ENCODE peak calls at places on chromosome X, in four cellular contexts. R is hepatocyte, A is MM.1S, J is PC-3. T is an unnamed sample.

GRCh38 chrX:150450519-150451177 is 87.5 kb downstream of the MAMLD1 start:
- DNase-seq in A (no peak), R (no peak), J (no peak), T (no peak)

GRCh38 chrX:97616883-97617510 is 733.3 kb downstream of the RPA4 start:
- DNase-seq in R (peak; percentile 44), J (peak; percentile 82), A (peak; percentile 79), T (peak; percentile 72)

GRCh38 chrX:11867610-11868345 is 109.7 kb downstream of the MSL3 start:
- DNase-seq in J (no peak), R (no peak), A (no peak), T (no peak)

GRCh38 chrX:68750316-68750715 is 78.5 kb upstream of the EFNB1 start:
- DNase-seq in R (no peak), A (no peak), J (no peak), T (no peak)

GRCh38 chrX:120334137-120334536 is 22.9 kb upstream of the TMEM255A start:
- DNase-seq in R (no peak), J (no peak), A (no peak), T (no peak)

GRCh38 chrX:56029188-56029587 is 203.0 kb upstream of the KLF8 start:
- DNase-seq in J (peak; percentile 1), R (no peak), A (no peak), T (no peak)

GRCh38 chrX:12319012-12319519 is 180.8 kb downstream of the FRMPD4 start:
- DNase-seq in J (peak; percentile 32), R (no peak), A (no peak), T (no peak)

GRCh38 chrX:24672701-24673190 is 21.0 kb upstream of the POLA1 start:
- DNase-seq in A (no peak), R (peak; percentile 69), J (no peak), T (no peak)

GRCh38 chrX:15233416-15234015 is 36.4 kb downstream of the ASB9 start:
- DNase-seq in J (peak; percentile 56), A (no peak), R (no peak), T (peak; percentile 45)

GRCh38 chrX:31931225-31931624 is 859.4 kb upstream of the FTHL17 start:
- DNase-seq in J (no peak), R (no peak), A (no peak), T (peak; percentile 0)

GRCh38 chrX:113977887-113978286 is 606.0 kb upstream of the HTR2C start:
- DNase-seq in R (no peak), J (no peak), A (no peak), T (no peak)

GRCh38 chrX:133813991-133814390 is 171.4 kb downstream of the GPC3 start:
- DNase-seq in A (no peak), R (no peak), J (no peak), T (no peak)

GRCh38 chrX:134240209-134240608 is 3.2 kb downstream of the CCDC160 start:
- DNase-seq in A (no peak), J (no peak), R (no peak), T (no peak)

DNA sequence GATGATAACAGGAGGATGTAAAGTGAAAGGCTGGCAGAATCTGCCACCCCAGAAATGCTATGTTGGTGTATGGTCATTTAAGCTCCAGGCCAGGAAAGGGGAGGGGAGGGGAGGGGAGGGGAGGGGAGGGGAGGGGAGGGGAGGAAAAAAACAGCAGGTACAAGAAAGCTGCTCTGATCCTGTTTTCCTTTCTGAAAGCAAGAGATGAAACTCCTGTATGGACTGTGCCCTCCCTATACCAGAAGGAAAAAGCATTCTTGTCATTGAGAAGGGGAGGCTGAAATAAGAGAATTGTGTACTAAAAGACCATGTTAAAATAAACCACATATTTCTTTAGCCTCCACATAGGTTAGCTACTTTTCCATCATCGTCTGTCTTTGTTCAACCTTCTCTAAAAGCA is 179.5 kb downstream of the NLGN4X start:
- DNase-seq in R (no peak), J (no peak), A (no peak), T (no peak)
- H3K27ac ChIP-seq in R (no peak overlapping the region), J (no peak overlapping the region), A (no peak overlapping the region), T (no peak overlapping the region)

DNA sequence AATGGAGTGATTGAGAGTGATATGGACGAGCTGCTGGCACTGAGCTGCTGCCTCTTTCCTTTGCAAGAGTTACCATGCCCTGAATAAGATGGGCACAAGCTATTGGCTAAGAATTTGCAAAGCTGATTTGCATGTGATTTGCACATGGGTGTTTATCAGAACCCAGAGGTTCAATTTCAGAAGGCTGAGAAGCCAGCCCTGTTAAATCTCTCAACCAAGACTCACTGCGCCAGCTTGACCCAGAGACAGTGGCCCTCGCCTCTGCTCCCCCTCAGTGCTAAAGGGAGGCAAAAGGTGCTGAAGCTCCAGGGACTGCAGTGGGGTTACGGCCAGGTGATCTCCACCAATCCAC is 701 bp downstream of the ARHGAP4 start:
- DNase-seq in R (no peak), J (no peak), A (peak; percentile 81), T (no peak)
- TF ChIP-seq EZH2 in R (no peak), J (no peak), A (no peak), T (no peak)

GRCh38 chrX:45621356-45622041 is 420.8 kb upstream of the DIPK2B start:
- DNase-seq in R (no peak), A (no peak), J (peak; percentile 78), T (peak; percentile 78)
- H3K27ac ChIP-seq in R (no peak overlapping the region), A (no peak overlapping the region), J (peak overlapping the region; percentile 79), T (peak overlapping the region; percentile 98)

DNA sequence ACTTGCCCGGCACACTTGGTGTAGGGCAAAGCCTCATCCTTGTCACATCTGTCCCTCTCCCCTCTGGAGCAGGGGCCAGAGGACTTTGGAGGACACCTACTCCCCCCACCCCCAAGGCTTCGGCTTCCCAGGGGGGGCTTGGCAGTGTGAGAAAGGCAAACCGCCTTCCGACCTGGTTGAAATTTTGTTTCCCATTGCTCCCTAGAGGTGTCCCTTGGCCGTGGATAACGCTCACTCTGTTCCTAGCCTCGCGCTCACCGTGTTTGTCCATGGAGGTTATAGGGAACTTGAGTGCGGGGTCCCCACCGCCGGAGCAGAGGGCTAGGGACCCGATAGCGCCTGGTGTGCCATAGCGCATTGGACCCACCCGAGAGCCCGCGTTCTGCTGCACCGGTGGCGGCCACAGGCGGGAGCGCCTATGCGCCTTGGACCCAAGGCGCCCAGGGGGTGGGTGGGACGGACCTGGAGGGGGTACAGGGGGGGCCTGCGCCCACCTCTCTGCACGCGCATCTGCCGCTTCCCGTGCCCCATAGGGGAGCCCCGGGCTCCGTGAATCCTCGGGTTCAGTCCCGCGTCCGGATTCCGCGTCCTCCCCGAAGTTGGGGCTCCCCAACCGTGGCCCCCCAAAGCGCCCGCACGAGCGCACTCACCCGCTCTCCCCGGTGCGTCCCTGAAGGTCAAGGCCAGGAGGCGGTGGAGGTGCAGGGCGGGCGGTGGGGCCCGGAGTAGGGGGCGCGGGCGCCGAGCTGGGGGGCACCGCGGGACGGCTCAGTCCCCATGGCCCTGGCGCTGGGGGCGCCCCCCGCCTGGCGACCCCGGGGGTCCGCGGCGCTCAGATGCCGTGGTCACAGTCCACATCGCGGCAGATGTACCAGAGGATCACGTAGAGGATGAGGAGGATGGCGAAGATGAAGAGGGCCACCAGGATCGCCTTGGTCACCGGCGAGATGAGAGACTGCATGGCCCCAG is 82.7 kb upstream of the DHRSX start:
- DNase-seq in A (no peak), R (no peak), J (no peak), T (no peak)
- TF ChIP-seq EZH2 in A (no peak), R (peak; percentile 98), J (no peak), T (peak; percentile 25)

GRCh38 chrX:46582964-46583363 is 9.4 kb downstream of the CHST7 start:
- DNase-seq in R (no peak), A (no peak), J (no peak), T (peak; percentile 87)
- H3K27ac ChIP-seq in R (no peak overlapping the region), A (no peak overlapping the region), J (no peak overlapping the region), T (peak overlapping the region; percentile 98)

DNA sequence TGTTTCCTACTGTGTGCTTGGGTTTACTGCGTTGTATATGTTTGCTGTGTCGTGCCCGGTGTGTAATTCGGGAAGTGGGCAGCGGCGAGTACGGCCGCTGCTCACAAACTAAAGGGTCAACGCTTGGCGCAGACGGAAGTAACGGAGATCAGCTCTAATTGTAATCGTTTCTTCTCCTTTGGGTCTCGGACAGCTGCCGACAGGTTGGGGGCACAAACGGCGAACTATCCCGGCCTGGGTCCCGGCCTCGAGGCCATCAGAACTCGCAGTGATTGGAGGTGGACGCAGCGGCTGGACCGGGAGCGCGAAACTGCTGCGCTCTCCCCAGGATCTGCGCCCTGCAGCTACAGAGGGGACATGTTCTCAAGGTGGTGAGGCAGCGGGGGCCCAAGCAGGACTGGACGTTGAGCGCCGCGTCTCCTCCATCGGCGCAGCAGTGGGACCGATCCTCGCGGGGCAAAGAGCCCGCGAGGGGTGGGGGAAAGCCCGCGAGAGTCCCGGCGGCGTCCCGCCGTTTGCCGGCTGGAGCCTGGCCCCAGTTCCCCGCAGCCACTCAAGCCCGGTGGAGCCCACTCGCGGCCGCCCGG is 516 bp upstream of the ZIC3 start:
- DNase-seq in A (no peak), J (no peak), R (no peak), T (no peak)
- TF ChIP-seq EZH2 in A (no peak), J (peak; percentile 53), R (peak; percentile 60), T (no peak)

DNA sequence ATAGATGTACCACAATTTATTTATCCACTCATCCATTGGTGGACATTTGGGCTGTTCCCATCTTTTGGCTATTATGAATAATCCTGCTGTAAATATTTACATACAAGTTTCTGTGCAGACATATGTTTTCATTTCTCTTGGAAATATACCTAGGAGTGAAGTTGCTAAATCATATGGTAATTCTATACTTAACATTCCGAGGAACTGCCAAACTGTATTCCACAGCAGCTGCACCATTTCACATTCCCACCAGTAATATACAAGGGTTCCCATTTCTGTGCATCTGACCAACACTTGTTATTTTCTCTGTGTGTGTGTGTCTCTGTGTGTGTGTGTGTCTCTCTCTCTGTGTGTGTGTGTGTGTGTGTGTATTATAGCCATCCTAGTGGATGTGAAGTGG is 15.4 kb upstream of the DOCK11 start:
- DNase-seq in R (no peak), A (no peak), J (no peak), T (no peak)
- H3K27ac ChIP-seq in R (no peak overlapping the region), A (no peak overlapping the region), J (no peak overlapping the region), T (no peak overlapping the region)

T was measured in GM23248.